ENCODE peak calls at places on chromosomes 1 and 21, in four cellular contexts. One of them, this sample, is unnamed.

GRCh38 chr1:206921772-206922265 is at the start of gene FCMR:
- DNase-seq in occipital lobe: no peak
- DNase-seq in GF-D8: peak; percentile 12
- DNase-seq in T-helper 2 cell: no peak
- DNase-seq in this sample: no peak

GRCh38 chr1:22557341-22557950 is 5.8 kb upstream of the EPHA8 start:
- DNase-seq in T-helper 2 cell: no peak
- DNase-seq in GF-D8: no peak
- DNase-seq in occipital lobe: no peak
- DNase-seq in this sample: no peak

GRCh38 chr1:212152869-212153268 is 117.3 kb downstream of the DTL start:
- DNase-seq in GF-D8: no peak
- DNase-seq in occipital lobe: no peak
- DNase-seq in T-helper 2 cell: no peak
- DNase-seq in this sample: no peak

GRCh38 chr1:172647110-172647564 is 11.8 kb upstream of the FASLG start:
- DNase-seq in GF-D8: no peak
- DNase-seq in occipital lobe: no peak
- DNase-seq in T-helper 2 cell: no peak
- DNase-seq in this sample: no peak

GRCh38 chr1:7199077-7199779 is 414.0 kb downstream of the CAMTA1 start:
- DNase-seq in occipital lobe: peak; percentile 11
- DNase-seq in GF-D8: no peak
- DNase-seq in T-helper 2 cell: no peak
- DNase-seq in this sample: no peak

GRCh38 chr1:59669752-59670312 is 144.9 kb upstream of the HOOK1 start:
- DNase-seq in occipital lobe: peak; percentile 41
- DNase-seq in T-helper 2 cell: no peak
- DNase-seq in GF-D8: no peak
- DNase-seq in this sample: peak; percentile 63

GRCh38 chr1:198656500-198656932 is 17.7 kb downstream of the PTPRC start:
- DNase-seq in occipital lobe: no peak
- DNase-seq in GF-D8: peak; percentile 96
- DNase-seq in T-helper 2 cell: peak; percentile 48
- DNase-seq in this sample: no peak

GRCh38 chr1:218259800-218260199 is 25.3 kb upstream of the RRP15 start:
- DNase-seq in occipital lobe: no peak
- DNase-seq in T-helper 2 cell: no peak
- DNase-seq in GF-D8: no peak
- DNase-seq in this sample: no peak

GRCh38 chr1:185499986-185500626 is 183.1 kb upstream of the IVNS1ABP start:
- DNase-seq in GF-D8: no peak
- DNase-seq in T-helper 2 cell: no peak
- DNase-seq in occipital lobe: no peak
- DNase-seq in this sample: no peak

GRCh38 chr1:178283409-178283808 is 189.5 kb downstream of the RASAL2 start:
- DNase-seq in T-helper 2 cell: no peak
- DNase-seq in GF-D8: no peak
- DNase-seq in occipital lobe: no peak
- DNase-seq in this sample: no peak

GRCh38 chr1:24683713-24684162 is 40.6 kb downstream of the SRRM1 start:
- DNase-seq in occipital lobe: no peak
- DNase-seq in GF-D8: no peak
- DNase-seq in T-helper 2 cell: no peak
- DNase-seq in this sample: no peak

GRCh38 chr1:111516008-111516535 is 12.6 kb upstream of the ADORA3 start:
- DNase-seq in occipital lobe: no peak
- DNase-seq in T-helper 2 cell: no peak
- DNase-seq in GF-D8: peak; percentile 90
- DNase-seq in this sample: peak; percentile 60

GRCh38 chr21:45279446-45280177 is 8.1 kb downstream of the POFUT2 start:
- DNase-seq in T-helper 2 cell: no peak
- DNase-seq in GF-D8: no peak
- DNase-seq in occipital lobe: no peak
- DNase-seq in this sample: peak; percentile 2

GRCh38 chr1:115649964-115650363 is 8.2 kb downstream of the VANGL1 start:
- DNase-seq in T-helper 2 cell: no peak
- DNase-seq in occipital lobe: no peak
- DNase-seq in GF-D8: no peak
- DNase-seq in this sample: no peak

GRCh38 chr1:172117800-172118199 is 276.5 kb downstream of the DNM3 start:
- DNase-seq in occipital lobe: no peak
- DNase-seq in GF-D8: no peak
- DNase-seq in T-helper 2 cell: no peak
- DNase-seq in this sample: no peak

GRCh38 chr1:27102134-27102706 is 52.7 kb downstream of the SLC9A1 start:
- DNase-seq in occipital lobe: no peak
- DNase-seq in GF-D8: no peak
- DNase-seq in T-helper 2 cell: no peak
- DNase-seq in this sample: no peak

GRCh38 chr1:205354259-205354904 is 2.3 kb downstream of the KLHDC8A start:
- DNase-seq in GF-D8: no peak
- DNase-seq in T-helper 2 cell: peak; percentile 26
- DNase-seq in occipital lobe: no peak
- DNase-seq in this sample: peak; percentile 74

GRCh38 chr1:235632538-235633219 is 16.9 kb downstream of the GNG4 start:
- DNase-seq in occipital lobe: no peak
- DNase-seq in GF-D8: no peak
- DNase-seq in T-helper 2 cell: no peak
- DNase-seq in this sample: no peak

GRCh38 chr1:39333296-39333695 is 128.8 kb downstream of the MACF1 start:
- DNase-seq in GF-D8: no peak
- DNase-seq in occipital lobe: no peak
- DNase-seq in T-helper 2 cell: no peak
- DNase-seq in this sample: no peak

GRCh38 chr1:119008483-119009299 is 20.5 kb upstream of the TBX15 start:
- DNase-seq in GF-D8: no peak
- DNase-seq in T-helper 2 cell: no peak
- DNase-seq in occipital lobe: no peak
- DNase-seq in this sample: no peak